ENCODE peak calls at places on chromosomes 2 and 18, in five cellular contexts. B is hepatocyte, F is choroid plexus epithelial cell, Q is adrenal gland, W is AG09319. G is an unnamed sample.

GRCh38 chr2:147182260-147182659 is 662.6 kb upstream of the ACVR2A start:
- DNase-seq in Q (no peak), W (no peak), B (no peak), F (no peak), G (no peak)

GRCh38 chr18:54769526-54770464 is 58.5 kb upstream of the RAB27B start:
- DNase-seq in W (no peak), B (no peak), Q (no peak), F (peak; percentile 61), G (no peak)

GRCh38 chr2:44120428-44120827 is 48.2 kb upstream of the PPM1B start:
- DNase-seq in Q (no peak), W (peak; percentile 81), B (no peak), F (peak; percentile 90), G (no peak)

GRCh38 chr2:169775765-169776482 is 22.7 kb upstream of the SSB start:
- DNase-seq in Q (no peak), F (peak; percentile 44), B (no peak), W (peak; percentile 39), G (no peak)

GRCh38 chr2:169946092-169946491 is 118.8 kb downstream of the UBR3 start:
- DNase-seq in F (no peak), B (no peak), Q (no peak), W (no peak), G (no peak)

GRCh38 chr18:42348722-42349121 is 393.7 kb downstream of the PIK3C3 start:
- DNase-seq in W (no peak), B (no peak), F (no peak), Q (no peak), G (no peak)

GRCh38 chr2:235008584-235009044 is 56.8 kb downstream of the SH3BP4 start:
- DNase-seq in Q (no peak), F (no peak), B (peak; percentile 80), W (no peak), G (no peak)

GRCh38 chr2:94874277-94874997 is 3.2 kb downstream of the TEKT4 start:
- DNase-seq in Q (peak; percentile 41), W (no peak), F (peak; percentile 12), B (no peak), G (no peak)

DNA sequence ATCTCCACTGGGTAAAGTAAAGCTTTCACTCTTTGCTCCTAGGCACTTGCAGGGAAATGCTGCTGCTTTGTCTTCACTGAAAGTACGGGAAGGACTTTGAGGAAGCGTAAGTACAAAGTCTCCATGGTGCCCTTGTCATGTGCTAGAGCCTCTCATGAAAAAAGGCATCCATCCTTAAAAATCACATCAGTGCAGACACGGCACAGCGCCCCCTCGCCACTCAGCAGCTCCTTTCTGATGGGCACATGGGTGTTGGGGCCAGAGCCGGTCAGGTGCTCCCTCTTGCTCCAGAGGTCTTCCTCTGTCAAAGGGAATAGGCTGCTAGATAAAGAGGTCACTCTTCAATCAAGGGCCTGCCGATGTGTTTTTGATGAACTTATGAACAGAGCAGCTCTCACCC is 109.1 kb upstream of the STPG4 start:
- DNase-seq in Q (no peak), F (no peak), B (no peak), W (no peak), G (no peak)
- TF ChIP-seq CTCF in Q (no peak), F (no peak), B (no peak), W (no peak), G (no peak)

GRCh38 chr2:9811679-9812511 is 31.4 kb upstream of the TAF1B start:
- DNase-seq in F (no peak), B (no peak), W (no peak), Q (no peak), G (no peak)

GRCh38 chr2:9814129-9814868 is 29.0 kb upstream of the TAF1B start:
- DNase-seq in F (no peak), B (no peak), Q (no peak), W (no peak), G (no peak)

GRCh38 chr2:9812945-9813311 is 30.3 kb upstream of the TAF1B start:
- DNase-seq in Q (no peak), W (no peak), B (no peak), F (no peak), G (no peak)

GRCh38 chr2:9815076-9815475 is 28.2 kb upstream of the TAF1B start:
- DNase-seq in Q (no peak), B (no peak), W (no peak), F (no peak), G (no peak)

GRCh38 chr2:9813312-9814128 is 29.8 kb upstream of the TAF1B start:
- DNase-seq in F (peak; percentile 64), B (peak; percentile 84), Q (peak; percentile 75), W (no peak), G (peak; percentile 61)
- TF ChIP-seq CTCF in F (peak; percentile 94), B (peak; percentile 97), Q (peak; percentile 91), W (peak; percentile 97), G (peak; percentile 95)

DNA sequence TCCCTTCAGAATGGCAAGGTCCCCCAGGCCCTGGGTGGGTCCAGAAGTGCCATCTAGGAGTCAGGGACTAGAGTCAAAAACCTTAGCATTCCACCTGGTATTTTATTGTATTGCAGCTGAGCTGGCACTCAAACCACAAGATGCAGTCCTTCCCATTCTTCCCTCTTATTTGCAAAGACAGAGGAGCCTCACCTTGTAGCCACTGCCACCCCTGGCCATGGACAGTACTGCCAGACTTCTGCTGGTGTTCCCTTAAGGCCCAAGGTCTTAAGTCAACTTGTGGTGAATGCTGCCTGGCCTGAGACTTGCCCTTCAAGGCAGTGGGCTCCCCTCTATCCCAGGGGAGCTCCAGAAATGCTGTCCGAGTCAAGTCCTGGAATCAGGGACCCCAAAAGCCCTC is 6.9 kb downstream of the UGT1A10 start:
- DNase-seq in F (peak; percentile 45), Q (peak; percentile 4), B (peak; percentile 3), W (no peak), G (no peak)
- TF ChIP-seq CTCF in F (peak; percentile 56), Q (no peak), B (peak; percentile 8), W (no peak), G (no peak)

GRCh38 chr2:173571887-173572680 is 217.4 kb downstream of the CDCA7 start:
- DNase-seq in W (no peak), B (no peak), Q (no peak), F (no peak), G (no peak)

GRCh38 chr2:173571021-173571821 is 216.5 kb downstream of the CDCA7 start:
- DNase-seq in B (peak; percentile 67), F (peak; percentile 57), W (no peak), Q (peak; percentile 8), G (no peak)

GRCh38 chr2:173572848-173573247 is 218.2 kb downstream of the CDCA7 start:
- DNase-seq in B (no peak), Q (no peak), F (no peak), W (no peak), G (no peak)

GRCh38 chr2:173568054-173568453 is 213.4 kb downstream of the CDCA7 start:
- DNase-seq in B (peak; percentile 24), W (no peak), F (peak; percentile 30), Q (peak; percentile 26), G (peak; percentile 17)
- TF ChIP-seq CTCF in B (peak; percentile 21), W (peak; percentile 33), F (peak; percentile 49), Q (no peak), G (no peak)

GRCh38 chr2:19282305-19282704 is 76.1 kb downstream of the OSR1 start:
- DNase-seq in B (no peak), W (no peak), Q (no peak), F (no peak), G (no peak)

GRCh38 chr2:19292007-19292406 is 66.4 kb downstream of the OSR1 start:
- DNase-seq in B (no peak), Q (no peak), F (no peak), W (no peak), G (no peak)

GRCh38 chr2:19287324-19287723 is 71.1 kb downstream of the OSR1 start:
- DNase-seq in F (no peak), Q (no peak), W (no peak), B (no peak), G (no peak)

DNA sequence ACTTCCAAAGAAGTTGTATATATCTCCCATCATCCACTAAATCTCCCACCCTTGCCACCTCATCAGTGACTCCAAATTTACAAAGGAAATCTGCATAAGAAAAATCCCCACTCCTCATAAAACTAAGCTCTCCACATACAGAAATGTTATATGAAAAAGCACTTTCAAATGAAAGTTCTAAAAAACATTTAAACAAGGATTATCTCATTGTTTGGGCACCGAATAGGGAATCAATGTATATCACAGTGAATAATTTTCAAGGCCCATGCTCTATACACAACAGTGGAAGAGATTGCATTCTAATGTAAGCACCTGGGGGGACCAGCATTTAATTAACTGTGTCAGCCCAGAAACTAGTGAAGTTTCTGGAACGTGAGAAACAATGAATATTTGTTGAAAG is 70.1 kb downstream of the OSR1 start:
- DNase-seq in F (no peak), Q (no peak), B (no peak), W (no peak), G (no peak)
- TF ChIP-seq CTCF in F (no peak), Q (no peak), B (no peak), W (no peak), G (no peak)

GRCh38 chr2:20650412-20650879 is 452 bp downstream of the HS1BP3 start:
- DNase-seq in B (peak; percentile 58), Q (peak; percentile 42), W (no peak), F (peak; percentile 51), G (no peak)
- TF ChIP-seq CTCF in B (no peak), Q (no peak), W (no peak), F (peak; percentile 5), G (no peak)

GRCh38 chr2:67322361-67323001 is 74.7 kb upstream of the ETAA1 start:
- DNase-seq in B (peak; percentile 48), Q (peak; percentile 80), F (peak; percentile 28), W (peak; percentile 23), G (peak; percentile 20)
- TF ChIP-seq CTCF in B (peak; percentile 38), Q (peak; percentile 13), F (peak; percentile 40), W (peak; percentile 38), G (no peak)

DNA sequence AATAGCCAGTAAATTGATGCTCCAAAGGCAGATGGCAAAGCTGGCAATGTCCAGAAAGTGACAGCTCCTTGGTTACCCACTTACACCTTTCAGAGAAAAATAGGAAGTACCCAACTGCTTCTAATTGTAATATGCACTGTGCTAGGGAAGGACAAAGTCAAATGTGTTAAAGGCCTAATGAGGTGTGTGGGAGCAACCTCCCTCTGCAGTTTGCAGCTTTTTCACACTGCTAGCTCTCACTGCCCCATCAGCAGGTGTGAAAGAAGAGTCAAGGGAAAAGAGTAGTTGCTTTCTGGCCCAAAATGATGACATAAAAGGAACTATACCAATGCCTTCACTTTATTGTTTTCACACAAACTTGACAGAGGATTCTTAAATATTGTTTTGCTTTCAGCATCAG is 284.1 kb upstream of the SETBP1 start:
- DNase-seq in W (no peak), Q (no peak), F (no peak), B (no peak), G (no peak)
- TF ChIP-seq CTCF in W (no peak), Q (no peak), F (no peak), B (no peak), G (no peak)